ENCODE peak calls at places on chromosomes 5 and 9, in seven cellular contexts. J is mesothelial cell of epicardium, U is H9, A is GM10248, C is foreskin fibroblast, S is PC-9, D is Peyer's patch. P is an unnamed sample.

GRCh38 chr5:1037123-1037670 is 28.6 kb downstream of the NKD2 start:
- DNase-seq in D (no peak), J (no peak), C (no peak), S (no peak), A (no peak), U (no peak), P (no peak)

GRCh38 chr5:169637856-169638190 is 748 bp downstream of the DOCK2 start:
- DNase-seq in S (no peak), A (peak), C (no peak), D (peak), J (no peak), U (no peak), P (no peak)

GRCh38 chr5:139164020-139164419 is 34.1 kb downstream of the SIL1 start:
- DNase-seq in U (no peak), J (no peak), C (no peak), S (no peak), D (peak), A (no peak), P (no peak)

GRCh38 chr5:122929980-122930379 is 84.6 kb downstream of the SNX24 start:
- DNase-seq in A (no peak), C (no peak), D (no peak), U (no peak), S (no peak), J (no peak), P (no peak)

GRCh38 chr9:83299556-83299955 is 236.6 kb upstream of the RASEF start:
- DNase-seq in S (peak), U (no peak), D (no peak), J (no peak), C (peak), A (no peak), P (no peak)

GRCh38 chr5:850511-851006 is at the start of gene ZDHHC11:
- DNase-seq in J (no peak), A (no peak), D (peak), S (no peak), U (peak), C (no peak), P (no peak)

GRCh38 chr5:88172847-88173758 is 95.5 kb downstream of the TMEM161B start:
- DNase-seq in S (no peak), C (no peak), U (peak), A (no peak), D (no peak), J (no peak), P (no peak)

GRCh38 chr9:135479469-135480052 is at the start of gene PPP1R26:
- DNase-seq in S (no peak), A (no peak), J (no peak), C (peak), D (no peak), U (no peak), P (no peak)

GRCh38 chr5:68116868-68117411 is 98.6 kb upstream of the PIK3R1 start:
- DNase-seq in U (no peak), J (no peak), D (no peak), S (no peak), C (no peak), A (no peak), P (no peak)

GRCh38 chr9:93955356-93956182 is 414 bp upstream of the BARX1 start:
- DNase-seq in A (no peak), S (no peak), J (no peak), U (peak), D (no peak), C (no peak), P (no peak)

GRCh38 chr5:141521244-141521781 is 32.4 kb downstream of the PCDHGC5 start:
- DNase-seq in A (no peak), U (no peak), S (peak), C (peak), J (no peak), D (no peak), P (peak)

GRCh38 chr9:36268007-36268427 is 9.8 kb upstream of the GNE start:
- DNase-seq in A (no peak), J (no peak), S (peak), U (no peak), C (peak), D (no peak), P (no peak)

GRCh38 chr9:125437771-125438221 is 176.2 kb downstream of the GAPVD1 start:
- DNase-seq in A (no peak), C (no peak), S (no peak), U (peak), D (no peak), J (peak), P (no peak)

GRCh38 chr5:127013407-127013806 is 17.0 kb downstream of the MARCHF3 start:
- DNase-seq in J (no peak), D (no peak), U (no peak), S (no peak), C (peak), A (no peak), P (no peak)

GRCh38 chr9:13485068-13485596 is 205.6 kb upstream of the MPDZ start:
- DNase-seq in S (peak), A (no peak), C (peak), D (peak), J (no peak), U (no peak), P (peak)

GRCh38 chr5:141094481-141095262 is at the start of gene PCDHB2:
- DNase-seq in U (peak), S (no peak), C (peak), A (no peak), J (peak), D (no peak), P (peak)

GRCh38 chr5:3931976-3932375 is 336.3 kb downstream of the IRX1 start:
- DNase-seq in C (no peak), D (no peak), J (no peak), U (no peak), A (no peak), S (no peak), P (no peak)

GRCh38 chr9:89686134-89686533 is 81.3 kb downstream of the GADD45G start:
- DNase-seq in S (no peak), J (no peak), D (no peak), U (peak), A (no peak), C (no peak), P (no peak)

GRCh38 chr5:127409236-127409921 is 108.1 kb upstream of the PRRC1 start:
- DNase-seq in S (no peak), U (no peak), J (no peak), A (no peak), C (peak), D (no peak), P (no peak)

GRCh38 chr5:53482717-53483638 is 2.5 kb downstream of the FST start:
- DNase-seq in S (no peak), J (peak), D (peak), C (peak), U (peak), A (peak), P (no peak)

GRCh38 chr9:132175431-132175830 is 13.6 kb downstream of the NTNG2 start:
- DNase-seq in A (no peak), U (no peak), D (no peak), J (no peak), S (no peak), C (peak), P (no peak)

GRCh38 chr9:101369286-101369685 is 15.5 kb downstream of the BAAT start:
- DNase-seq in D (no peak), A (no peak), S (no peak), U (no peak), C (no peak), J (no peak), P (no peak)

GRCh38 chr5:95216136-95216955 is 68.5 kb downstream of the MCTP1 start:
- DNase-seq in J (no peak), U (no peak), D (no peak), S (no peak), C (no peak), A (no peak), P (no peak)

GRCh38 chr5:174706997-174707548 is 17.3 kb upstream of the MSX2 start:
- DNase-seq in S (no peak), D (no peak), A (no peak), C (no peak), J (no peak), U (no peak), P (peak)

GRCh38 chr5:169003721-169004481 is 297.0 kb downstream of the SLIT3 start:
- DNase-seq in J (no peak), A (no peak), U (no peak), S (no peak), C (peak), D (no peak), P (no peak)

GRCh38 chr9:134707731-134708671 is 66.4 kb downstream of the COL5A1 start:
- DNase-seq in U (no peak), A (no peak), C (no peak), S (no peak), J (no peak), D (no peak), P (no peak)

GRCh38 chr5:53063791-53064190 is 45.8 kb downstream of the MOCS2 start:
- DNase-seq in C (no peak), D (no peak), J (no peak), A (no peak), U (no peak), S (no peak), P (no peak)

GRCh38 chr5:141841781-141842180 is 36.4 kb downstream of the PCDH1 start:
- DNase-seq in C (no peak), S (no peak), U (no peak), D (peak), A (no peak), J (no peak), P (no peak)

GRCh38 chr5:172302047-172302710 is 18.6 kb upstream of the UBTD2 start:
- DNase-seq in J (no peak), A (no peak), D (no peak), C (peak), U (no peak), S (no peak), P (no peak)

GRCh38 chr9:8156336-8156735 is 356.8 kb upstream of the DMAC1 start:
- DNase-seq in C (no peak), D (no peak), S (no peak), A (no peak), U (no peak), J (no peak), P (no peak)

GRCh38 chr5:61342066-61342465 is 10.0 kb downstream of the ZSWIM6 start:
- DNase-seq in D (no peak), S (peak), U (no peak), C (peak), A (no peak), J (no peak), P (no peak)

GRCh38 chr5:72301557-72301956 is 18.5 kb downstream of the MRPS27 start:
- DNase-seq in S (no peak), D (no peak), U (no peak), C (no peak), J (no peak), A (peak), P (no peak)

DNA sequence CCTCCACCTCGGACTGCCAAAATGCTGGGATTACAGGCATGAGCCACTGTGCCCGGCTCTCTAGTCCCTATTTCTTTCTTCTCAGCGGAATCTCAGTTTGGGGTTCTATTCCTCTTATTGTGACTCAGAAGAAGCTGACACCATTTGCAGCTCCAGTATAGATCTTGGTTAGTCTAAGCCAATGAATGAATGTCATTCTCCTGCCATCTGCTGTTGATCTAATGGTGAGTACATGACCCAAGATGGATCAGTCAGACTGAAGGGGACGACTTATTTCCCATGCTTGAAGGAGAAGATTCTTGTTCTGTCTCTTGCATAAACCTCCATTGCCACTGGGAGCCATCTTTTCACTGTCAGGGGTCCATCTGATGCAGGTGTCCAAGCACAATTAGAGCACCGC is 76.0 kb upstream of the KLF9 start:
- DNase-seq in C (peak), D (no peak), S (no peak), U (no peak), J (no peak), A (no peak), P (no peak)
- TF ChIP-seq CTCF in C (no peak), D (peak), S (no peak), U (no peak), J (no peak), A (no peak), P (no peak)

GRCh38 chr9:98182889-98183599 is 9.4 kb downstream of the CORO2A start:
- DNase-seq in U (no peak), A (no peak), D (peak), J (no peak), S (peak), C (no peak), P (no peak)
- TF ChIP-seq CTCF in U (no peak), A (no peak), D (no peak), J (no peak), S (no peak), C (no peak), P (no peak)

GRCh38 chr5:159915913-159916840 is at the start of gene ADRA1B:
- DNase-seq in C (peak), D (peak), U (peak), J (peak), A (peak), S (peak), P (no peak)
- TF ChIP-seq CTCF in C (peak), D (peak), U (peak), J (peak), A (peak), S (peak), P (peak)

DNA sequence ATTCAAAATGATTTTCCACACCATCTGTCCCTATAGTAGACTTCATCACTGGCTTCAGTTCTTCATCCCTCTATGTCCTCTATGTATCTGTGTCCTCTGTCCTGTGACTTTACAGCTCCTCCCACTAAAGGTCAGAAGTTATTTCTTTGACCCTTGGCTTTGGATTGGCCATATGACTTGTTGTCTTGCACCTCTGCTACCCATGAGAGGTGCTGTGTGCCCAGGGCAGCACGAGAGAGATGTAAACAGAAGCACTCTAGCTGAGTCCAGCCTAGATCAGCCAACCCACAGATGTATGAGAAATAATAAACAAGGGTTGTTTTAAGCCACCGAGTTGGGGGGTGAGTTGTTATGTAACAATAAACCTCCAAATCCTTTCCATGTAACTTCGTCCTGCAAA is 63.4 kb upstream of the ENTREP1 start:
- DNase-seq in U (no peak), J (no peak), C (no peak), A (no peak), S (no peak), D (no peak), P (no peak)
- TF ChIP-seq CTCF in U (no peak), J (no peak), C (no peak), A (no peak), S (no peak), D (no peak), P (no peak)

DNA sequence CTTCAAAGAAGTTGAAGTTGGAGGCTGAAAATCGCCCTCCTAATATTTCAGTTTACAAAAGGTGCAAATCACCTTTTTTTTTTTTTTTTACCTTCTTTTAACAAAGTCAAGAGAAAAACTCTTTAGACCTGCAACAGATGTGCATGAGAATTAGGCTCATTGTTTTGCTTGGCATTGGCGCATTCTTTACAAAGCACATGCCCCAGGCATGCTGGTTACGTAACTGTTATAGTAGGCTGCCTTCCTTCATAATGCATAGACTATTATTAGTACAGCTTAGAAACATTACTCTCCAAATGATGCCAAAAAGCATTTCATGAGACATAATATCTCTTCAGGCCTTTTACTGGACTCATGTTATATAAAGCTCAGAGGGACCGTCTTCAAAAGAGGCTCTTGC is 478.5 kb downstream of the PRR16 start:
- DNase-seq in S (no peak), D (no peak), J (no peak), C (peak), U (no peak), A (no peak), P (no peak)
- TF ChIP-seq CTCF in S (no peak), D (no peak), J (no peak), C (no peak), U (no peak), A (no peak), P (no peak)

DNA sequence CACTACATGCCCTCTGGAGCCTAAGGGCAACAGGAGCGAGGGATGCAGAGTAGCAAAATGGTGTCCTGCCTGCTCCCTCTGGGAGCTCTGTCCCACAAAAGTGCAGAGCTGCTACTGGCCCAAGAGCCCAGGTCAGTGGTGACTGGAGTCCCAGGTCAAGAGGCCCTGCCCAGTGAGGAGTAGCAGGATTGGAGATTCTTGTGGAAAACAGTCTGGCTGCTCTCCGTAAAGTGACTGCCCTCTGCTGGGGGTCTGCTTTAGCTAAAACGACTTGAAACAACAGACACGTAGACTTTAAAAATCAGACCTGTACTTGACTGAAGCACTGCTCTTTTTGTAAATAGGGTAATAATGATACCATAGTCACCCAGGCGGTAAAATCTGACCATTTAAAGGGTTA is 917.0 kb downstream of the MAT2B start:
- DNase-seq in J (no peak), C (peak), S (no peak), A (no peak), U (peak), D (no peak), P (no peak)
- TF ChIP-seq CTCF in J (no peak), C (no peak), S (peak), A (no peak), U (peak), D (no peak), P (no peak)

GRCh38 chr9:75002422-75003023 is 25.6 kb downstream of the CARNMT1 start:
- DNase-seq in U (no peak), S (no peak), C (no peak), A (no peak), D (no peak), J (no peak), P (no peak)
- TF ChIP-seq CTCF in U (peak), S (peak), C (no peak), A (no peak), D (no peak), J (peak), P (no peak)

DNA sequence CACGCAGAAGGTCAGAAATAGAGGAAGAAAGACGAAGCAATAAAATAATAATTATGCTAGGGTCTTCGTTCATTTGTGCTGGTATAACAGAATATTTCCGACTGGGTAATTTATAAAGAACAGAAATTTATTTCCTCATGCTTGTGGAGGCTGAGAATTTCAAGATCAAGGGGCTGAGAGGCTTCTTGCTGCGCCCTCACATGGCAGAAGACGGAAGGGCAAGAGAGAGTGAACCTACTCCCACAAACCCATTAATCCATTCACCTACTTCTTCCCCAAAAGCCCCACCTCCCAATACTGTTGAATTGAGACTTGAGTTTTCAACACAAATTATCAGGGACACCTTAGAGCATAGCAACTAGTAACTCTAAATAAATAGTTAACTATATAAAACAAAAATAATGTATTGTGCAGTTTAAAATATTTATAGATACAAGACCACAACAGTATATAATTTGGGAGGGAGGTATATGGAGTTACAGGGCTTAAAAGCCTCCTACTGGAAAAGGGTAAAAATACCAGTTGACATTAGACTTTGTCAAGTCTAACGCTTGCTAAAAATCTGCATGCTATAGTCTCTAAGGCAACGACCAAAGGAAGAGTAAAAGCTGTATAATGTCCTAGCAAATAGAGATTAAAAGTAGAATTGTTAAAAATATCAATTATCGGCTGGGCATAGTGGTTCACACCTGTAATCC is 40.3 kb upstream of the NAA35 start:
- DNase-seq in A (peak), J (no peak), C (peak), D (no peak), S (no peak), U (peak), P (peak)
- TF ChIP-seq CTCF in A (peak), J (peak), C (peak), D (peak), S (peak), U (peak), P (peak)

P was measured in AG09319.